ENCODE peak calls at places on chromosomes 3 and 15, in nine cellular contexts. O, Q, A, R, K, P, C, U and Z are unnamed samples.
A peak's percentile ranks its signal among the peaks of the same experiment; 100 is the strongest.

GRCh38 chr3:69271098-69271497 is 114.8 kb downstream of the FRMD4B start:
- DNase-seq in A (no peak), Q (no peak), R (no peak), P (no peak), U (no peak), C (no peak), K (no peak), O (peak; percentile 90), Z (no peak)

GRCh38 chr3:32794487-32795308 is 23.1 kb upstream of the TRIM71 start:
- DNase-seq in Q (no peak), O (no peak), C (no peak), K (no peak), R (no peak), P (no peak), U (no peak), A (no peak), Z (peak; percentile 79)

GRCh38 chr15:26772588-26773484 is at the start of gene GABRB3:
- DNase-seq in P (no peak), R (peak; percentile 11), C (no peak), K (no peak), A (no peak), U (peak; percentile 35), O (no peak), Q (peak; percentile 47), Z (peak; percentile 59)

GRCh38 chr15:32646304-32646703 is 4.8 kb downstream of the SCG5 start:
- DNase-seq in O (no peak), Q (no peak), K (no peak), C (no peak), P (no peak), U (no peak), R (no peak), A (no peak), Z (no peak)

GRCh38 chr3:122913539-122914100 is 113.9 kb downstream of the SEMA5B start:
- DNase-seq in K (no peak), P (no peak), A (no peak), C (no peak), U (no peak), Q (no peak), R (no peak), O (no peak), Z (no peak)

GRCh38 chr3:189099505-189100290 is 72.1 kb upstream of the TPRG1 start:
- DNase-seq in R (no peak), A (no peak), K (no peak), P (no peak), Q (no peak), U (no peak), O (no peak), C (no peak), Z (no peak)

GRCh38 chr3:52490938-52491526 is 4.1 kb upstream of the STAB1 start:
- DNase-seq in R (no peak), O (peak; percentile 19), Q (no peak), K (no peak), P (no peak), U (no peak), C (no peak), A (no peak), Z (no peak)

GRCh38 chr15:60563539-60564404 is 84.8 kb upstream of the ICE2 start:
- DNase-seq in R (no peak), C (no peak), U (no peak), A (no peak), K (no peak), Q (no peak), O (no peak), P (no peak), Z (no peak)

GRCh38 chr3:157240413-157240812 is 80.5 kb upstream of the CCNL1 start:
- DNase-seq in A (no peak), Q (no peak), U (no peak), R (no peak), O (no peak), K (no peak), C (no peak), P (no peak), Z (no peak)

GRCh38 chr3:100882571-100882981 is 110.6 kb downstream of the ABI3BP start:
- DNase-seq in U (no peak), R (no peak), C (no peak), P (no peak), A (no peak), Q (no peak), K (no peak), O (no peak), Z (no peak)

GRCh38 chr3:14124223-14124614 is 451 bp downstream of the CHCHD4 start:
- DNase-seq in Q (peak; percentile 63), R (peak; percentile 72), A (no peak), O (peak; percentile 69), C (no peak), K (peak; percentile 77), U (peak; percentile 74), P (peak; percentile 72), Z (peak; percentile 63)

GRCh38 chr3:122774564-122774963 is 19.1 kb downstream of the HSPBAP1 start:
- DNase-seq in Q (no peak), K (peak; percentile 13), U (no peak), C (no peak), O (no peak), P (no peak), R (no peak), A (no peak), Z (no peak)

GRCh38 chr3:169813757-169814517 is 1.2 kb upstream of the LRRC34 start:
- DNase-seq in Q (no peak), P (peak; percentile 86), A (no peak), C (no peak), R (no peak), O (no peak), U (no peak), K (peak; percentile 43), Z (peak; percentile 25)

GRCh38 chr3:153591566-153592221 is 429.7 kb downstream of the RAP2B start:
- DNase-seq in C (no peak), R (no peak), O (no peak), A (no peak), Q (no peak), U (no peak), P (no peak), K (no peak), Z (no peak)

GRCh38 chr3:39788484-39788883 is 20.9 kb upstream of the MYRIP start:
- DNase-seq in R (no peak), P (no peak), Q (no peak), K (no peak), O (no peak), C (no peak), U (no peak), A (no peak), Z (no peak)

GRCh38 chr3:9452417-9452816 is 55.0 kb downstream of the SETD5 start:
- DNase-seq in U (no peak), P (no peak), C (no peak), A (no peak), R (no peak), O (no peak), K (no peak), Q (no peak), Z (no peak)

GRCh38 chr15:73442436-73442835 is 528 bp upstream of the REC114 start:
- DNase-seq in K (no peak), Q (no peak), U (no peak), C (no peak), R (no peak), A (no peak), P (no peak), O (no peak), Z (no peak)

GRCh38 chr3:46845397-46845859 is 17.8 kb downstream of the MYL3 start:
- DNase-seq in C (no peak), Q (no peak), P (no peak), O (peak; percentile 20), A (peak; percentile 68), R (no peak), K (no peak), U (no peak), Z (peak; percentile 82)

GRCh38 chr3:128539376-128539775 is 46.4 kb upstream of the GATA2 start:
- DNase-seq in Q (no peak), U (no peak), O (no peak), K (no peak), C (no peak), A (no peak), R (no peak), P (no peak), Z (no peak)

GRCh38 chr15:77013786-77014136 is 18.8 kb downstream of the PSTPIP1 start:
- DNase-seq in R (no peak), C (no peak), A (no peak), U (no peak), Q (no peak), K (peak; percentile 53), P (peak; percentile 90), O (no peak), Z (no peak)

GRCh38 chr3:133448478-133449122 is 48.7 kb downstream of the BFSP2 start:
- DNase-seq in U (no peak), A (no peak), O (peak; percentile 38), Q (no peak), R (no peak), C (no peak), K (no peak), P (peak; percentile 76), Z (no peak)

GRCh38 chr15:77542491-77543001 is 90.2 kb downstream of the LINGO1 start:
- DNase-seq in A (no peak), U (no peak), C (no peak), O (no peak), R (no peak), Q (no peak), K (peak; percentile 29), P (no peak), Z (no peak)

GRCh38 chr3:120841264-120841663 is 66.7 kb upstream of the STXBP5L start:
- DNase-seq in K (no peak), C (no peak), O (no peak), A (no peak), P (no peak), R (no peak), Q (no peak), U (no peak), Z (no peak)

GRCh38 chr15:40047413-40048154 is 8.6 kb upstream of the SRP14 start:
- DNase-seq in K (no peak), A (no peak), R (no peak), C (no peak), U (no peak), P (peak; percentile 83), Q (no peak), O (peak; percentile 68), Z (peak; percentile 58)

GRCh38 chr15:47908950-47909670 is 191.8 kb downstream of the SEMA6D start:
- DNase-seq in R (no peak), P (no peak), A (peak; percentile 30), U (no peak), Q (no peak), O (no peak), K (no peak), C (no peak), Z (no peak)

GRCh38 chr3:55891106-55891505 is 404.0 kb upstream of the WNT5A start:
- DNase-seq in Q (no peak), K (peak; percentile 66), P (no peak), C (no peak), A (no peak), U (no peak), O (no peak), R (no peak), Z (no peak)

GRCh38 chr15:76576526-76577279 is 240.1 kb downstream of the ISL2 start:
- DNase-seq in O (no peak), C (peak; percentile 2), R (no peak), A (peak; percentile 13), Q (no peak), U (no peak), P (peak; percentile 37), K (no peak), Z (peak; percentile 34)

GRCh38 chr3:128009952-128010846 is 42.0 kb upstream of the SEC61A1 start:
- DNase-seq in P (no peak), O (no peak), A (peak; percentile 32), U (no peak), R (no peak), K (peak; percentile 51), Q (no peak), C (no peak), Z (no peak)